ENCODE peak calls at places on chromosomes 13 and 19, in ten cellular contexts. G is Calu3; B is T-helper 9 cell; C is SK-N-SH; P is CD4-positive, alpha-beta T cell; K is lower leg skin; Q is Right ventricle myocardium superior; F is stimulated activated CD8-positive, alpha-beta memory T cell treated with anti-CD3 and anti-CD28 coated beads, Interleukin-7, amount 100 ng/mL, for 1 hour; R is NK-92 treated with Interleukin-12 subunit alpha and Interleukin-12 subunit beta, amount 100 ng/mL, for 24 hours; W is A172. I is an unnamed sample.

GRCh38 chr19:23799321-23799720 is 40.6 kb upstream of the ZNF681 start:
- DNase-seq in G (no peak), B (peak; percentile 16), C (no peak), P (peak; percentile 30), K (no peak), Q (no peak), F (no peak), R (no peak), W (no peak), I (no peak)

GRCh38 chr13:66087149-66087780 is 1142.9 kb downstream of the PCDH9 start:
- DNase-seq in G (no peak), B (no peak), C (no peak), P (no peak), K (no peak), Q (no peak), F (no peak), R (no peak), W (no peak), I (no peak)

GRCh38 chr19:42469311-42470239 is 26.8 kb upstream of the CXCL17 start:
- DNase-seq in G (no peak), B (no peak), C (no peak), P (no peak), K (peak; percentile 10), Q (no peak), F (no peak), R (peak; percentile 75), W (peak; percentile 20), I (no peak)

GRCh38 chr19:1873524-1874473 is 10.4 kb upstream of the KLF16 start:
- DNase-seq in G (no peak), B (no peak), C (peak; percentile 75), P (no peak), K (peak; percentile 89), Q (peak; percentile 76), F (no peak), R (no peak), W (no peak), I (peak; percentile 77)

GRCh38 chr19:41309225-41310030 is 544 bp upstream of the CCDC97 start:
- DNase-seq in G (peak; percentile 24), B (no peak), C (no peak), P (no peak), K (no peak), Q (no peak), F (no peak), R (no peak), W (no peak), I (no peak)

GRCh38 chr19:45952691-45953505 is 20.8 kb downstream of the NOVA2 start:
- DNase-seq in G (peak; percentile 59), B (peak; percentile 27), C (peak; percentile 55), P (peak; percentile 32), K (no peak), Q (peak; percentile 60), F (no peak), R (no peak), W (no peak), I (peak; percentile 71)

GRCh38 chr13:23392313-23392712 is 41.2 kb downstream of the SACS start:
- DNase-seq in G (no peak), B (no peak), C (no peak), P (no peak), K (no peak), Q (no peak), F (no peak), R (no peak), W (no peak), I (no peak)

GRCh38 chr19:44701228-44701627 is 2.3 kb downstream of the CEACAM16 start:
- DNase-seq in G (no peak), B (no peak), C (no peak), P (no peak), K (no peak), Q (no peak), F (no peak), R (no peak), W (no peak), I (no peak)

GRCh38 chr19:55687281-55688172 is 12.5 kb downstream of the EPN1 start:
- DNase-seq in G (no peak), B (no peak), C (no peak), P (no peak), K (no peak), Q (peak; percentile 26), F (no peak), R (no peak), W (no peak), I (peak; percentile 26)

GRCh38 chr13:102569488-102569887 is 27.3 kb upstream of the TPP2 start:
- DNase-seq in G (no peak), B (no peak), C (no peak), P (no peak), K (no peak), Q (no peak), F (no peak), R (no peak), W (no peak), I (no peak)

GRCh38 chr13:67119481-67119883 is 110.7 kb downstream of the PCDH9 start:
- DNase-seq in G (no peak), B (no peak), C (no peak), P (no peak), K (no peak), Q (no peak), F (no peak), R (no peak), W (no peak), I (no peak)

GRCh38 chr13:41315466-41316047 is 4.5 kb downstream of the NAA16 start:
- DNase-seq in G (no peak), B (no peak), C (no peak), P (no peak), K (no peak), Q (no peak), F (no peak), R (no peak), W (no peak), I (no peak)

GRCh38 chr13:113121928-113122420 is 625 bp upstream of the F10 start:
- DNase-seq in G (no peak), B (no peak), C (peak; percentile 66), P (no peak), K (peak; percentile 76), Q (no peak), F (no peak), R (no peak), W (no peak), I (no peak)